ENCODE peak calls at places on chromosome 7, in eight cellular contexts. Q is D341Med, S is HTR-8/SVneo, X is adrenal gland, M is NCI-H1105, D is activated T-cell treated with anti-CD3 and anti-CD28 coated beads for 1 hour, B is NCI-H1436 treated with DMSO at 0.1 percent for 48 hours, K is transverse colon. I is an unnamed sample.

GRCh38 chr7:26868841-26869505 is 4.6 kb upstream of the SKAP2 start:
- DNase-seq in K (no peak), B (no peak), M (no peak), S (no peak), Q (no peak), D (no peak), X (no peak), I (no peak)

GRCh38 chr7:133235212-133235883 is 17.5 kb upstream of the EXOC4 start:
- DNase-seq in M (peak; percentile 45), B (peak; percentile 19), K (no peak), S (no peak), X (no peak), D (no peak), Q (no peak), I (no peak)

GRCh38 chr7:68892211-68892610 is 706.1 kb upstream of the AUTS2 start:
- DNase-seq in S (no peak), D (no peak), M (no peak), B (no peak), X (no peak), Q (no peak), K (no peak), I (no peak)

GRCh38 chr7:143288836-143289235 is 685 bp downstream of the CASP2 start:
- DNase-seq in K (no peak), D (no peak), Q (peak; percentile 48), B (no peak), M (no peak), S (no peak), X (no peak), I (no peak)

GRCh38 chr7:83546586-83546985 is 102.4 kb downstream of the SEMA3E start:
- DNase-seq in S (no peak), K (no peak), D (no peak), X (no peak), B (no peak), Q (no peak), M (no peak), I (no peak)

GRCh38 chr7:69800495-69800894 is 202.2 kb downstream of the AUTS2 start:
- DNase-seq in X (peak; percentile 80), M (no peak), Q (no peak), S (peak; percentile 44), D (no peak), K (no peak), B (no peak), I (no peak)

GRCh38 chr7:69775231-69775771 is 177.0 kb downstream of the AUTS2 start:
- DNase-seq in S (no peak), K (no peak), Q (no peak), B (no peak), X (peak; percentile 20), D (no peak), M (no peak), I (no peak)

GRCh38 chr7:102073931-102074880 is 212.5 kb upstream of the SH2B2 start:
- DNase-seq in X (no peak), B (no peak), K (peak; percentile 45), D (no peak), M (no peak), Q (no peak), S (no peak), I (no peak)

GRCh38 chr7:66409493-66409892 is 204.4 kb downstream of the TPST1 start:
- DNase-seq in Q (no peak), B (no peak), M (no peak), K (no peak), S (no peak), D (no peak), X (no peak), I (no peak)

GRCh38 chr7:39299695-39300094 is 266.5 kb upstream of the YAE1 start:
- DNase-seq in K (no peak), Q (no peak), D (no peak), B (no peak), M (no peak), S (no peak), X (no peak), I (no peak)

GRCh38 chr7:7237201-7237977 is 55.0 kb downstream of the C1GALT1 start:
- DNase-seq in B (no peak), S (no peak), X (no peak), Q (no peak), M (no peak), K (no peak), D (no peak), I (no peak)

GRCh38 chr7:260441-261281 is 29.3 kb upstream of the FOXL3 start:
- DNase-seq in M (no peak), B (no peak), Q (no peak), K (peak; percentile 81), D (no peak), S (no peak), X (no peak), I (no peak)

GRCh38 chr7:30594055-30594539 is 581 bp upstream of the GARS1 start:
- DNase-seq in Q (peak; percentile 44), S (peak; percentile 19), X (peak; percentile 55), D (peak; percentile 11), M (peak; percentile 40), B (no peak), K (peak; percentile 49), I (no peak)

GRCh38 chr7:44761207-44762161 is 12.8 kb downstream of the ZMIZ2 start:
- DNase-seq in D (no peak), K (peak; percentile 89), X (no peak), S (no peak), M (no peak), B (no peak), Q (no peak), I (no peak)

I was measured in NCI-H1417 treated with DMSO at 0.1 percent for 48 hours.